ENCODE peak calls at places on chromosomes 3 and 15, in five cellular contexts. M, G, R, N and B are unnamed samples.

GRCh38 chr15:63601026-63601726 is 4.0 kb downstream of the FBXL22 start:
- DNase-seq in N (no peak), R (no peak), M (peak; percentile 34), G (no peak), B (no peak)

GRCh38 chr3:126208618-126209256 is 28.4 kb upstream of the ALDH1L1 start:
- DNase-seq in M (no peak), R (peak; percentile 20), N (no peak), G (peak; percentile 2), B (peak; percentile 23)

GRCh38 chr3:158005391-158006100 is 100.7 kb downstream of the SHOX2 start:
- DNase-seq in G (no peak), R (no peak), M (no peak), N (no peak), B (no peak)

GRCh38 chr3:13547591-13548371 is 1.1 kb upstream of the FBLN2 start:
- DNase-seq in M (no peak), G (no peak), R (no peak), N (no peak), B (no peak)

GRCh38 chr3:14216257-14217048 is 37.8 kb downstream of the LSM3 start:
- DNase-seq in N (no peak), R (peak; percentile 58), M (peak; percentile 41), G (no peak), B (peak; percentile 50)

GRCh38 chr3:129507181-129507831 is 21.1 kb upstream of the RHO start:
- DNase-seq in G (no peak), R (peak; percentile 59), M (no peak), N (no peak), B (peak; percentile 62)

GRCh38 chr3:147653309-147653923 is 244.3 kb downstream of the ZIC1 start:
- DNase-seq in M (no peak), N (no peak), G (no peak), R (no peak), B (no peak)

GRCh38 chr15:94075349-94075748 is 156.0 kb upstream of the MCTP2 start:
- DNase-seq in N (no peak), R (no peak), G (no peak), M (no peak), B (no peak)

GRCh38 chr3:64593350-64593749 is 94.5 kb downstream of the ADAMTS9 start:
- DNase-seq in G (peak; percentile 15), M (no peak), R (no peak), N (no peak), B (no peak)

GRCh38 chr3:23761440-23761896 is 44.3 kb upstream of the UBE2E1 start:
- DNase-seq in M (no peak), N (no peak), G (no peak), R (no peak), B (no peak)

GRCh38 chr3:134486577-134487041 is 752 bp downstream of the CEP63 start:
- DNase-seq in R (no peak), M (no peak), N (no peak), G (no peak), B (no peak)

GRCh38 chr3:187450791-187451190 is 82.6 kb downstream of the RTP4 start:
- DNase-seq in N (no peak), R (no peak), M (no peak), G (no peak), B (no peak)

GRCh38 chr3:63968612-63969350 is 54.5 kb downstream of the PSMD6 start:
- DNase-seq in M (no peak), N (no peak), R (no peak), G (no peak), B (no peak)

GRCh38 chr3:72368331-72368975 is 479.8 kb downstream of the SHQ1 start:
- DNase-seq in N (no peak), R (no peak), G (no peak), M (no peak), B (no peak)

GRCh38 chr3:185820973-185821758 is 3.7 kb downstream of the IGF2BP2 start:
- DNase-seq in M (no peak), N (no peak), G (no peak), R (no peak), B (no peak)

GRCh38 chr15:74631408-74631807 is 15.8 kb downstream of the CLK3 start:
- DNase-seq in R (no peak), M (no peak), N (no peak), G (no peak), B (no peak)

GRCh38 chr3:3101660-3102458 is 8.3 kb downstream of the IL5RA start:
- DNase-seq in M (no peak), G (no peak), N (no peak), R (no peak), B (no peak)

GRCh38 chr3:39839504-39839903 is 30.1 kb downstream of the MYRIP start:
- DNase-seq in G (no peak), N (no peak), R (no peak), M (no peak), B (no peak)

GRCh38 chr3:118990818-118991560 is 43.7 kb downstream of the IGSF11 start:
- DNase-seq in G (no peak), N (no peak), M (no peak), R (no peak), B (no peak)

GRCh38 chr3:99023590-99024192 is 122.2 kb upstream of the DCBLD2 start:
- DNase-seq in M (no peak), R (no peak), N (no peak), G (peak; percentile 4), B (no peak)

GRCh38 chr15:91311986-91312385 is 211.9 kb downstream of the SV2B start:
- DNase-seq in G (no peak), R (no peak), N (no peak), M (no peak), B (no peak)

GRCh38 chr3:190673157-190673556 is 159.3 kb downstream of the IL1RAP start:
- DNase-seq in N (no peak), R (no peak), G (no peak), M (no peak), B (no peak)

GRCh38 chr3:131645638-131646037 is 142.9 kb upstream of the MRPL3 start:
- DNase-seq in N (no peak), M (no peak), G (no peak), R (no peak), B (no peak)

GRCh38 chr3:73502609-73503560 is 121.9 kb downstream of the PDZRN3 start:
- DNase-seq in R (peak; percentile 64), M (peak; percentile 23), N (no peak), G (peak; percentile 67), B (peak; percentile 66)

GRCh38 chr3:112437146-112438022 is 61.9 kb downstream of the BTLA start:
- DNase-seq in N (no peak), G (no peak), M (no peak), R (no peak), B (no peak)

GRCh38 chr15:95996494-95996893 is 334.0 kb upstream of the NR2F2 start:
- DNase-seq in M (no peak), N (no peak), R (no peak), G (no peak), B (no peak)

GRCh38 chr3:157491136-157491535 is 12.1 kb downstream of the VEPH1 start:
- DNase-seq in G (no peak), N (no peak), M (no peak), R (no peak), B (no peak)

GRCh38 chr3:127671523-127672428 is 976 bp upstream of the ABTB1 start:
- DNase-seq in R (no peak), G (no peak), M (peak; percentile 26), N (no peak), B (no peak)

GRCh38 chr3:54955496-54955895 is 27.6 kb upstream of the LRTM1 start:
- DNase-seq in N (no peak), R (no peak), G (no peak), M (no peak), B (no peak)

GRCh38 chr3:177516130-177517011 is 319.1 kb upstream of the TBL1XR1 start:
- DNase-seq in N (no peak), M (no peak), R (no peak), G (no peak), B (peak; percentile 19)

GRCh38 chr15:74220475-74221248 is 15.5 kb upstream of the CCDC33 start:
- DNase-seq in N (no peak), M (no peak), R (no peak), G (no peak), B (no peak)

GRCh38 chr15:32222716-32223115 is 180.4 kb downstream of the GOLGA8K start:
- DNase-seq in G (no peak), R (no peak), N (no peak), M (no peak), B (no peak)

GRCh38 chr15:38059665-38060064 is 125.2 kb downstream of the TMCO5A start:
- DNase-seq in R (no peak), N (no peak), M (no peak), G (no peak), B (no peak)

GRCh38 chr15:48696627-48697312 is 51.3 kb upstream of the FBN1 start:
- DNase-seq in G (no peak), M (no peak), R (no peak), N (no peak), B (no peak)

GRCh38 chr3:46496745-46497555 is 826 bp upstream of the RTP3 start:
- DNase-seq in R (no peak), M (peak; percentile 57), G (no peak), N (peak; percentile 25), B (no peak)

GRCh38 chr3:11661827-11662226 is 18.1 kb upstream of the VGLL4 start:
- DNase-seq in G (no peak), M (no peak), N (no peak), R (no peak), B (no peak)

GRCh38 chr3:136250862-136251460 is 821 bp downstream of the PCCB start:
- DNase-seq in G (no peak), N (no peak), M (peak; percentile 11), R (peak; percentile 76), B (peak; percentile 68)

GRCh38 chr3:69085543-69086132 is 901 bp downstream of the ARL6IP5 start:
- DNase-seq in M (no peak), N (no peak), G (no peak), R (peak; percentile 42), B (peak; percentile 69)

GRCh38 chr15:65337436-65338070 is 33.1 kb downstream of the RNU5B-1 start:
- DNase-seq in N (no peak), G (no peak), R (no peak), M (no peak), B (no peak)